ENCODE peak calls at places on chromosome 21, in six cellular contexts. D, I, L, P, X and V are unnamed samples.

GRCh38 chr21:45767071-45768006 is 123.8 kb downstream of the PCBP3 start:
- DNase-seq in D (no peak), I (no peak), L (peak; percentile 27), P (no peak), X (no peak), V (no peak)

GRCh38 chr21:45026833-45027232 is 47.5 kb upstream of the ADARB1 start:
- DNase-seq in D (no peak), I (no peak), L (no peak), P (no peak), X (no peak), V (no peak)

GRCh38 chr21:44767834-44768831 is 33.5 kb downstream of the UBE2G2 start:
- DNase-seq in D (no peak), I (no peak), L (no peak), P (no peak), X (no peak), V (no peak)

GRCh38 chr21:17679002-17679600 is 66.4 kb upstream of the BTG3 start:
- DNase-seq in D (peak; percentile 32), I (peak; percentile 59), L (no peak), P (no peak), X (peak; percentile 58), V (peak; percentile 55)

GRCh38 chr21:44013380-44014088 is 1.4 kb downstream of the TRAPPC10 start:
- DNase-seq in D (no peak), I (no peak), L (peak; percentile 51), P (peak; percentile 17), X (peak; percentile 64), V (peak; percentile 18)

GRCh38 chr21:15425049-15425448 is 304.7 kb upstream of the USP25 start:
- DNase-seq in D (no peak), I (no peak), L (no peak), P (no peak), X (no peak), V (no peak)

GRCh38 chr21:25568230-25568629 is 39.1 kb downstream of the MRPL39 start:
- DNase-seq in D (no peak), I (no peak), L (peak; percentile 60), P (no peak), X (no peak), V (peak; percentile 26)

GRCh38 chr21:29208666-29209059 is 78.2 kb downstream of the MAP3K7CL start:
- DNase-seq in D (no peak), I (no peak), L (no peak), P (no peak), X (no peak), V (no peak)

GRCh38 chr21:26887241-26887640 is 42.0 kb upstream of the ADAMTS1 start:
- DNase-seq in D (no peak), I (no peak), L (no peak), P (no peak), X (no peak), V (no peak)

GRCh38 chr21:46002841-46003574 is 21.4 kb downstream of the COL6A1 start:
- DNase-seq in D (no peak), I (no peak), L (no peak), P (no peak), X (no peak), V (no peak)

GRCh38 chr21:32470206-32470605 is 57.7 kb downstream of the EVA1C start:
- DNase-seq in D (no peak), I (no peak), L (no peak), P (no peak), X (no peak), V (no peak)

GRCh38 chr21:42433946-42434551 is 30.3 kb downstream of the UBASH3A start:
- DNase-seq in D (no peak), I (no peak), L (no peak), P (no peak), X (no peak), V (no peak)

GRCh38 chr21:41888749-41889376 is 9.7 kb upstream of the PRDM15 start:
- DNase-seq in D (no peak), I (no peak), L (no peak), P (no peak), X (no peak), V (no peak)

GRCh38 chr21:44846485-44847260 is 26.8 kb downstream of the PTTG1IP start:
- DNase-seq in D (no peak), I (no peak), L (peak; percentile 66), P (no peak), X (no peak), V (peak; percentile 64)

GRCh38 chr21:45030637-45031218 is 43.7 kb upstream of the ADARB1 start:
- DNase-seq in D (no peak), I (no peak), L (no peak), P (no peak), X (no peak), V (no peak)

GRCh38 chr21:46557469-46557868 is 47.4 kb downstream of the S100B start:
- DNase-seq in D (no peak), I (no peak), L (no peak), P (no peak), X (peak; percentile 21), V (no peak)

GRCh38 chr21:17519208-17519738 is 6.4 kb downstream of the CXADR start:
- DNase-seq in D (no peak), I (no peak), L (no peak), P (no peak), X (no peak), V (no peak)

GRCh38 chr21:25836396-25836795 is 101.6 kb downstream of the GABPA start:
- DNase-seq in D (no peak), I (no peak), L (no peak), P (no peak), X (no peak), V (no peak)

GRCh38 chr21:44299085-44299457 is 782 bp upstream of the PFKL start:
- DNase-seq in D (no peak), I (no peak), L (peak; percentile 41), P (no peak), X (no peak), V (no peak)

GRCh38 chr21:41443562-41443961 is 17.5 kb downstream of the MX1 start:
- DNase-seq in D (no peak), I (no peak), L (no peak), P (no peak), X (no peak), V (no peak)

GRCh38 chr21:26061437-26061836 is 109.1 kb downstream of the APP start:
- DNase-seq in D (no peak), I (no peak), L (no peak), P (no peak), X (no peak), V (no peak)

GRCh38 chr21:44434568-44434925 is 20.8 kb upstream of the LRRC3 start:
- DNase-seq in D (no peak), I (no peak), L (no peak), P (no peak), X (no peak), V (no peak)

GRCh38 chr21:30444204-30444603 is 4.1 kb downstream of the KRTAP15-1 start:
- DNase-seq in D (no peak), I (no peak), L (no peak), P (no peak), X (no peak), V (no peak)

GRCh38 chr21:30710499-30710898 is 8.1 kb downstream of the KRTAP21-3 start:
- DNase-seq in D (no peak), I (no peak), L (peak; percentile 36), P (no peak), X (no peak), V (no peak)

GRCh38 chr21:44874497-44875331 is 1.2 kb upstream of the PTTG1IP start:
- DNase-seq in D (no peak), I (no peak), L (peak; percentile 50), P (no peak), X (no peak), V (no peak)

GRCh38 chr21:34280389-34280795 is 83.4 kb upstream of the KCNE2 start:
- DNase-seq in D (no peak), I (no peak), L (no peak), P (no peak), X (no peak), V (no peak)

GRCh38 chr21:42956824-42957632 is 17.3 kb upstream of the PKNOX1 start:
- DNase-seq in D (no peak), I (no peak), L (no peak), P (no peak), X (no peak), V (no peak)

GRCh38 chr21:16821588-16821987 is 691.3 kb upstream of the CXADR start:
- DNase-seq in D (no peak), I (no peak), L (no peak), P (no peak), X (no peak), V (peak; percentile 28)

GRCh38 chr21:16389622-16390021 is 659.8 kb downstream of the USP25 start:
- DNase-seq in D (no peak), I (no peak), L (no peak), P (no peak), X (no peak), V (no peak)

GRCh38 chr21:33559813-33560212 is 17.0 kb downstream of the SON start:
- DNase-seq in D (no peak), I (no peak), L (no peak), P (no peak), X (no peak), V (no peak)

GRCh38 chr21:19268634-19269138 is 865.1 kb upstream of the TMPRSS15 start:
- DNase-seq in D (no peak), I (no peak), L (no peak), P (no peak), X (no peak), V (no peak)

GRCh38 chr21:28480091-28480869 is 512.4 kb downstream of the LTN1 start:
- DNase-seq in D (no peak), I (no peak), L (no peak), P (no peak), X (no peak), V (no peak)

GRCh38 chr21:28447453-28447852 is 545.2 kb downstream of the LTN1 start:
- DNase-seq in D (no peak), I (no peak), L (no peak), P (no peak), X (no peak), V (no peak)

GRCh38 chr21:45601551-45601950 is 42.0 kb upstream of the PCBP3 start:
- DNase-seq in D (no peak), I (no peak), L (no peak), P (no peak), X (no peak), V (no peak)

GRCh38 chr21:30561957-30562356 is 843 bp upstream of the KRTAP19-7 start:
- DNase-seq in D (no peak), I (no peak), L (no peak), P (no peak), X (no peak), V (no peak)